ENCODE peak calls at places on chromosomes 2 and 18, in seven cellular contexts. One of them, this sample, is unnamed.

GRCh38 chr18:647304-647703 is 10.1 kb upstream of the TYMS start:
- DNase-seq in HCT116: no peak
- DNase-seq in K562: no peak
- DNase-seq in GM12878: no peak
- DNase-seq in H1: no peak
- DNase-seq in SK-N-SH: no peak
- DNase-seq in HepG2: no peak
- DNase-seq in this sample: no peak

GRCh38 chr2:128756372-128756730 is 437.7 kb upstream of the HS6ST1 start:
- DNase-seq in HCT116: no peak
- DNase-seq in K562: no peak
- DNase-seq in GM12878: no peak
- DNase-seq in H1: no peak
- DNase-seq in SK-N-SH: no peak
- DNase-seq in HepG2: no peak
- DNase-seq in this sample: no peak

GRCh38 chr2:224169847-224170246 is 130.8 kb upstream of the SERPINE2 start:
- DNase-seq in HCT116: no peak
- DNase-seq in K562: no peak
- DNase-seq in GM12878: no peak
- DNase-seq in H1: no peak
- DNase-seq in SK-N-SH: no peak
- DNase-seq in HepG2: no peak
- DNase-seq in this sample: no peak

GRCh38 chr2:60104514-60105501 is 448.6 kb downstream of the BCL11A start:
- DNase-seq in HCT116: no peak
- DNase-seq in K562: no peak
- DNase-seq in GM12878: no peak
- DNase-seq in H1: no peak
- DNase-seq in SK-N-SH: no peak
- DNase-seq in HepG2: no peak
- DNase-seq in this sample: no peak

GRCh38 chr2:74944987-74945782 is 13.3 kb upstream of the POLE4 start:
- DNase-seq in HCT116: no peak
- DNase-seq in K562: no peak
- DNase-seq in GM12878: peak; percentile 72
- DNase-seq in H1: no peak
- DNase-seq in SK-N-SH: no peak
- DNase-seq in HepG2: no peak
- DNase-seq in this sample: no peak

GRCh38 chr2:199988176-199988575 is 32.8 kb downstream of the MAIP1 start:
- DNase-seq in HCT116: no peak
- DNase-seq in K562: no peak
- DNase-seq in GM12878: no peak
- DNase-seq in H1: no peak
- DNase-seq in SK-N-SH: no peak
- DNase-seq in HepG2: no peak
- DNase-seq in this sample: no peak

GRCh38 chr2:10909050-10909995 is 2.4 kb upstream of the KCNF1 start:
- DNase-seq in HCT116: peak; percentile 35
- DNase-seq in K562: peak; percentile 74
- DNase-seq in GM12878: no peak
- DNase-seq in H1: peak; percentile 86
- DNase-seq in SK-N-SH: peak; percentile 88
- DNase-seq in HepG2: peak; percentile 23
- DNase-seq in this sample: no peak

GRCh38 chr2:30315391-30316055 is 84.2 kb downstream of the LBH start:
- DNase-seq in HCT116: no peak
- DNase-seq in K562: no peak
- DNase-seq in GM12878: no peak
- DNase-seq in H1: no peak
- DNase-seq in SK-N-SH: no peak
- DNase-seq in HepG2: no peak
- DNase-seq in this sample: no peak

GRCh38 chr2:96146151-96146880 is 1.1 kb upstream of the DUSP2 start:
- DNase-seq in HCT116: no peak
- DNase-seq in K562: peak; percentile 64
- DNase-seq in GM12878: peak; percentile 70
- DNase-seq in H1: no peak
- DNase-seq in SK-N-SH: peak; percentile 57
- DNase-seq in HepG2: no peak
- DNase-seq in this sample: no peak

GRCh38 chr2:151765760-151766159 is 31.5 kb upstream of the NEB start:
- DNase-seq in HCT116: no peak
- DNase-seq in K562: no peak
- DNase-seq in GM12878: no peak
- DNase-seq in H1: no peak
- DNase-seq in SK-N-SH: no peak
- DNase-seq in HepG2: no peak
- DNase-seq in this sample: no peak

GRCh38 chr2:165793779-165794519 is at the start of gene GALNT3:
- DNase-seq in HCT116: peak; percentile 64
- DNase-seq in K562: no peak
- DNase-seq in GM12878: no peak
- DNase-seq in H1: peak; percentile 94
- DNase-seq in SK-N-SH: peak; percentile 53
- DNase-seq in HepG2: no peak
- DNase-seq in this sample: peak; percentile 95

GRCh38 chr18:12023375-12023774 is 42.1 kb downstream of the IMPA2 start:
- DNase-seq in HCT116: no peak
- DNase-seq in K562: no peak
- DNase-seq in GM12878: no peak
- DNase-seq in H1: no peak
- DNase-seq in SK-N-SH: no peak
- DNase-seq in HepG2: no peak
- DNase-seq in this sample: no peak

GRCh38 chr2:17538844-17539554 is 1.5 kb upstream of the VSNL1 start:
- DNase-seq in HCT116: peak; percentile 54
- DNase-seq in K562: peak; percentile 60
- DNase-seq in GM12878: no peak
- DNase-seq in H1: peak; percentile 75
- DNase-seq in SK-N-SH: peak; percentile 87
- DNase-seq in HepG2: peak; percentile 83
- DNase-seq in this sample: no peak

GRCh38 chr18:26088482-26088881 is 1.9 kb downstream of the SS18 start:
- DNase-seq in HCT116: no peak
- DNase-seq in K562: no peak
- DNase-seq in GM12878: no peak
- DNase-seq in H1: no peak
- DNase-seq in SK-N-SH: no peak
- DNase-seq in HepG2: no peak
- DNase-seq in this sample: no peak

GRCh38 chr2:26614205-26615128 is 26.7 kb downstream of the CIB4 start:
- DNase-seq in HCT116: no peak
- DNase-seq in K562: no peak
- DNase-seq in GM12878: no peak
- DNase-seq in H1: peak; percentile 36
- DNase-seq in SK-N-SH: peak; percentile 15
- DNase-seq in HepG2: no peak
- DNase-seq in this sample: no peak

GRCh38 chr18:63158676-63159291 is 160.8 kb downstream of the BCL2 start:
- DNase-seq in HCT116: no peak
- DNase-seq in K562: no peak
- DNase-seq in GM12878: peak; percentile 92
- DNase-seq in H1: no peak
- DNase-seq in SK-N-SH: no peak
- DNase-seq in HepG2: no peak
- DNase-seq in this sample: no peak

GRCh38 chr2:196076778-196077568 is 8.3 kb upstream of the DNAH7 start:
- DNase-seq in HCT116: no peak
- DNase-seq in K562: no peak
- DNase-seq in GM12878: no peak
- DNase-seq in H1: no peak
- DNase-seq in SK-N-SH: no peak
- DNase-seq in HepG2: no peak
- DNase-seq in this sample: no peak

GRCh38 chr2:235160281-235160805 is 208.5 kb downstream of the SH3BP4 start:
- DNase-seq in HCT116: no peak
- DNase-seq in K562: no peak
- DNase-seq in GM12878: no peak
- DNase-seq in H1: no peak
- DNase-seq in SK-N-SH: no peak
- DNase-seq in HepG2: no peak
- DNase-seq in this sample: no peak

GRCh38 chr2:197306691-197307030 is 3.9 kb downstream of the ANKRD44 start:
- DNase-seq in HCT116: no peak
- DNase-seq in K562: no peak
- DNase-seq in GM12878: no peak
- DNase-seq in H1: no peak
- DNase-seq in SK-N-SH: no peak
- DNase-seq in HepG2: no peak
- DNase-seq in this sample: peak; percentile 37

GRCh38 chr2:19207452-19207851 is 151.0 kb downstream of the OSR1 start:
- DNase-seq in HCT116: no peak
- DNase-seq in K562: no peak
- DNase-seq in GM12878: no peak
- DNase-seq in H1: no peak
- DNase-seq in SK-N-SH: no peak
- DNase-seq in HepG2: no peak
- DNase-seq in this sample: no peak

GRCh38 chr2:7468448-7468828 is 551.2 kb downstream of the RNF144A start:
- DNase-seq in HCT116: no peak
- DNase-seq in K562: no peak
- DNase-seq in GM12878: no peak
- DNase-seq in H1: no peak
- DNase-seq in SK-N-SH: no peak
- DNase-seq in HepG2: no peak
- DNase-seq in this sample: no peak

GRCh38 chr18:55841314-55841713 is 253.3 kb upstream of the TCF4 start:
- DNase-seq in HCT116: no peak
- DNase-seq in K562: no peak
- DNase-seq in GM12878: no peak
- DNase-seq in H1: no peak
- DNase-seq in SK-N-SH: no peak
- DNase-seq in HepG2: no peak
- DNase-seq in this sample: no peak

GRCh38 chr2:171566099-171566498 is 43.8 kb downstream of the CYBRD1 start:
- DNase-seq in HCT116: no peak
- DNase-seq in K562: no peak
- DNase-seq in GM12878: no peak
- DNase-seq in H1: no peak
- DNase-seq in SK-N-SH: no peak
- DNase-seq in HepG2: no peak
- DNase-seq in this sample: no peak

GRCh38 chr2:45315881-45316280 is 295.2 kb downstream of the SRBD1 start:
- DNase-seq in HCT116: no peak
- DNase-seq in K562: no peak
- DNase-seq in GM12878: no peak
- DNase-seq in H1: no peak
- DNase-seq in SK-N-SH: no peak
- DNase-seq in HepG2: no peak
- DNase-seq in this sample: no peak

GRCh38 chr2:7919510-7919909 is 762.3 kb upstream of the ID2 start:
- DNase-seq in HCT116: no peak
- DNase-seq in K562: peak; percentile 27
- DNase-seq in GM12878: no peak
- DNase-seq in H1: no peak
- DNase-seq in SK-N-SH: no peak
- DNase-seq in HepG2: no peak
- DNase-seq in this sample: no peak

GRCh38 chr2:18345848-18346247 is 214.6 kb downstream of the RDH14 start:
- DNase-seq in HCT116: no peak
- DNase-seq in K562: no peak
- DNase-seq in GM12878: no peak
- DNase-seq in H1: no peak
- DNase-seq in SK-N-SH: no peak
- DNase-seq in HepG2: no peak
- DNase-seq in this sample: peak; percentile 66

GRCh38 chr2:224260605-224261004 is 141.3 kb downstream of the FAM124B start:
- DNase-seq in HCT116: no peak
- DNase-seq in K562: no peak
- DNase-seq in GM12878: no peak
- DNase-seq in H1: no peak
- DNase-seq in SK-N-SH: no peak
- DNase-seq in HepG2: no peak
- DNase-seq in this sample: no peak

DNA sequence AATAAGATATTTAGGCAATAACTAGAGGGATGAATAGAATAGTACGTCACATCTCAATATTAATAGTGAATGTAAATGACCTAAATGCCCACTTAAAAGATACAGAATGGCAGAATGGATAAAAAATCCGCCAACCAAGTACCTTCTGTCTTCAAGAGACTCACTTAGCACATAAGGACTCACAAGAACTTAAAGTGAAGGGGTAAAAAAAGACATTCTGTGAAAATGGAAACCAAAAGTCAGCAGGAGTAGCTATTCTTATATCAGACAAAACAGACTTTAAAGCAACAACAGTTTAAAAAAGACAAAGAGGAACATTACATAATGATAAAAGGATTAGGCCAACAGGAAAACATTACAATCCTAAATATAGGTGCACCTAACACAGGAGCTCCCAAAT is 56.7 kb upstream of the DSC1 start:
- DNase-seq in HCT116: no peak
- DNase-seq in K562: no peak
- DNase-seq in GM12878: no peak
- DNase-seq in H1: no peak
- DNase-seq in SK-N-SH: no peak
- DNase-seq in HepG2: no peak
- DNase-seq in this sample: no peak
- TF ChIP-seq JUND in HCT116: no peak
- TF ChIP-seq JUND in K562: no peak
- TF ChIP-seq JUND in GM12878: no peak
- TF ChIP-seq JUND in H1: no peak
- TF ChIP-seq JUND in SK-N-SH: no peak
- TF ChIP-seq JUND in HepG2: no peak
- TF ChIP-seq JUND in this sample: no peak

GRCh38 chr2:158965731-158966130 is 2.7 kb upstream of the TANC1 start:
- DNase-seq in HCT116: no peak
- DNase-seq in K562: no peak
- DNase-seq in GM12878: no peak
- DNase-seq in H1: no peak
- DNase-seq in SK-N-SH: no peak
- DNase-seq in HepG2: no peak
- DNase-seq in this sample: no peak
- TF ChIP-seq JUND in HCT116: no peak
- TF ChIP-seq JUND in K562: no peak
- TF ChIP-seq JUND in GM12878: no peak
- TF ChIP-seq JUND in H1: no peak
- TF ChIP-seq JUND in SK-N-SH: no peak
- TF ChIP-seq JUND in HepG2: no peak
- TF ChIP-seq JUND in this sample: no peak

DNA sequence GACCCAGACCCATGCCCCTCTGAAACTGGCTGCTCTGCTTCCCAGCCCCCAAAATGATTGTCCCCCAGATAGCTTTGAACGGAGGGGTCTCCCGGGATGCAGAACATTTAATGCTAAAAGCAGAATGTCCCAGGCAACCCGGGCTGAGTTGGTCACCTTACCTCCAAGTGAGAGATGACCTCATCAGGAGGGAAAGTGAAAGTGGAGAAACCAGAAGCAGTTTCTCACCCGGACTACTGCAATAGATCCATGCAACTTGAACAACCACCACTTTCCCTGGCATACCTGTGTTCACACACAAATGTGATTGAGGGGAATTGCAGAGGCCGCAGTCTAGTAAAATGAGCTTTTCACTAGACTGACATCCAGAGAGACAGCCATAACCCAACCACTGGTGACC is 75.3 kb upstream of the NPAS2 start:
- DNase-seq in HCT116: no peak
- DNase-seq in K562: no peak
- DNase-seq in GM12878: no peak
- DNase-seq in H1: no peak
- DNase-seq in SK-N-SH: no peak
- DNase-seq in HepG2: peak; percentile 47
- DNase-seq in this sample: peak; percentile 7
- TF ChIP-seq JUND in HCT116: no peak
- TF ChIP-seq JUND in K562: no peak
- TF ChIP-seq JUND in GM12878: no peak
- TF ChIP-seq JUND in H1: no peak
- TF ChIP-seq JUND in SK-N-SH: no peak
- TF ChIP-seq JUND in HepG2: no peak
- TF ChIP-seq JUND in this sample: no peak

GRCh38 chr2:241636182-241636982 is 576 bp downstream of the THAP4 start:
- DNase-seq in HCT116: no peak
- DNase-seq in K562: peak; percentile 68
- DNase-seq in GM12878: no peak
- DNase-seq in H1: peak; percentile 65
- DNase-seq in SK-N-SH: peak; percentile 79
- DNase-seq in HepG2: peak; percentile 49
- DNase-seq in this sample: peak; percentile 28
- TF ChIP-seq JUND in HCT116: no peak
- TF ChIP-seq JUND in K562: no peak
- TF ChIP-seq JUND in GM12878: no peak
- TF ChIP-seq JUND in H1: no peak
- TF ChIP-seq JUND in SK-N-SH: no peak
- TF ChIP-seq JUND in HepG2: no peak
- TF ChIP-seq JUND in this sample: no peak

This sample was measured in T47D.